ENCODE peak calls at places on chromosomes 2 and 18, in six cellular contexts. Y is activated CD4-positive, alpha-beta T cell treated with anti-CD3 and anti-CD28 coated beads, Interleukin-2, amount 50 U/mL, for 4 hours; X is stimulated activated CD4-positive, alpha-beta T cell treated with anti-CD3 and anti-CD28 coated beads, Interleukin-2, amount 100 ng/mL, for 48 hours; M is BJ; U is cardiac fibroblast; H is NCI-H1092 treated with DMSO at 0.1 percent for 48 hours. W is an unnamed sample.

GRCh38 chr2:236934656-236935055 is 151.0 kb upstream of the COPS8 start:
- DNase-seq in U (no peak), Y (no peak), X (no peak), M (no peak), H (no peak), W (no peak)

GRCh38 chr2:9556121-9556869 is 665 bp upstream of the ADAM17 start:
- DNase-seq in H (peak; percentile 41), Y (no peak), X (no peak), M (no peak), U (peak; percentile 47), W (peak; percentile 8)

GRCh38 chr2:46888421-46888952 is 27.1 kb downstream of the MCFD2 start:
- DNase-seq in M (no peak), U (no peak), H (no peak), X (no peak), Y (no peak), W (no peak)

GRCh38 chr18:60812921-60813320 is 440.3 kb upstream of the MC4R start:
- DNase-seq in H (no peak), U (no peak), M (no peak), Y (no peak), X (no peak), W (no peak)

GRCh38 chr2:170362895-170363582 is 185.1 kb downstream of the MYO3B start:
- DNase-seq in H (peak; percentile 13), X (no peak), M (no peak), Y (no peak), U (peak; percentile 59), W (no peak)

GRCh38 chr2:206688992-206689391 is 29.2 kb downstream of the DYTN start:
- DNase-seq in H (no peak), M (no peak), X (no peak), U (no peak), Y (no peak), W (no peak)

GRCh38 chr2:234444888-234445287 is 52.0 kb downstream of the ARL4C start:
- DNase-seq in M (peak; percentile 85), Y (peak; percentile 36), U (peak; percentile 88), X (no peak), H (no peak), W (peak; percentile 53)

GRCh38 chr2:200705305-200705985 is 106.3 kb upstream of the BZW1 start:
- DNase-seq in Y (no peak), M (no peak), U (peak; percentile 43), X (no peak), H (no peak), W (no peak)

GRCh38 chr2:196482119-196483065 is 157.1 kb upstream of the CCDC150 start:
- DNase-seq in U (peak; percentile 82), X (no peak), H (no peak), M (no peak), Y (no peak), W (no peak)

GRCh38 chr2:86703704-86704370 is 16.3 kb upstream of the RMND5A start:
- DNase-seq in Y (no peak), H (peak; percentile 56), X (no peak), U (peak; percentile 61), M (peak; percentile 41), W (no peak)

GRCh38 chr18:22164337-22165048 is 4.9 kb upstream of the GATA6 start:
- DNase-seq in Y (no peak), H (no peak), X (no peak), M (no peak), U (no peak), W (no peak)

GRCh38 chr2:179932786-179933185 is 71.4 kb upstream of the ZNF385B start:
- DNase-seq in Y (no peak), H (no peak), U (no peak), M (no peak), X (no peak), W (no peak)

GRCh38 chr18:23784811-23785245 is 95.6 kb downstream of the LAMA3 start:
- DNase-seq in X (no peak), H (no peak), M (peak; percentile 66), Y (no peak), U (peak; percentile 92), W (no peak)